ENCODE peak calls at places on chromosomes 2 and 18, in ten cellular contexts. T, J, Z, W, Q, A, X, D, B and G are unnamed samples.
A peak's percentile ranks its signal among the peaks of the same experiment; 100 is the strongest.

GRCh38 chr2:45653584-45653983 is 2.1 kb downstream of the PRKCE start:
- DNase-seq in T (no peak), J (no peak), Z (no peak), W (no peak), Q (no peak), A (peak; percentile 14), X (no peak), D (no peak), B (no peak), G (no peak)

GRCh38 chr2:20351555-20352229 is 1.0 kb upstream of the PUM2 start:
- DNase-seq in T (no peak), J (no peak), Z (no peak), W (no peak), Q (no peak), A (no peak), X (no peak), D (no peak), B (no peak), G (no peak)

GRCh38 chr18:59067873-59068272 is 71.8 kb upstream of the SEC11C start:
- DNase-seq in T (no peak), J (no peak), Z (no peak), W (no peak), Q (no peak), A (no peak), X (no peak), D (no peak), B (no peak), G (no peak)

GRCh38 chr2:129729646-129730045 is 249.8 kb upstream of the RAB6C start:
- DNase-seq in T (no peak), J (no peak), Z (no peak), W (peak; percentile 60), Q (no peak), A (no peak), X (no peak), D (peak; percentile 23), B (no peak), G (no peak)

GRCh38 chr2:9071584-9072124 is 68.2 kb upstream of the MBOAT2 start:
- DNase-seq in T (no peak), J (peak; percentile 32), Z (no peak), W (no peak), Q (no peak), A (no peak), X (no peak), D (no peak), B (no peak), G (no peak)

GRCh38 chr2:143489135-143489534 is 359.9 kb downstream of the ARHGAP15 start:
- DNase-seq in T (no peak), J (peak; percentile 86), Z (no peak), W (no peak), Q (no peak), A (no peak), X (no peak), D (no peak), B (no peak), G (no peak)

GRCh38 chr18:36187826-36188721 is 777 bp downstream of the MOCOS start:
- DNase-seq in T (peak; percentile 54), J (peak; percentile 69), Z (no peak), W (no peak), Q (no peak), A (peak; percentile 13), X (no peak), D (peak; percentile 55), B (peak; percentile 53), G (no peak)

GRCh38 chr2:146246017-146246733 is 1598.7 kb upstream of the ACVR2A start:
- DNase-seq in T (no peak), J (peak; percentile 73), Z (no peak), W (no peak), Q (no peak), A (no peak), X (no peak), D (no peak), B (no peak), G (no peak)

GRCh38 chr2:53970095-53970897 is 497 bp downstream of the PSME4 start:
- DNase-seq in T (peak; percentile 67), J (peak; percentile 55), Z (peak; percentile 51), W (peak; percentile 81), Q (peak; percentile 33), A (peak; percentile 14), X (peak; percentile 41), D (peak; percentile 62), B (peak; percentile 76), G (peak; percentile 69)

GRCh38 chr2:63446658-63447057 is 141.6 kb downstream of the WDPCP start:
- DNase-seq in T (no peak), J (no peak), Z (no peak), W (no peak), Q (no peak), A (no peak), X (no peak), D (no peak), B (no peak), G (no peak)

GRCh38 chr18:7000484-7001096 is 117.0 kb downstream of the LAMA1 start:
- DNase-seq in T (no peak), J (peak; percentile 30), Z (no peak), W (no peak), Q (no peak), A (no peak), X (no peak), D (no peak), B (no peak), G (no peak)

GRCh38 chr2:113080134-113080533 is 12.4 kb downstream of the IL1F10 start:
- DNase-seq in T (peak; percentile 81), J (no peak), Z (no peak), W (peak; percentile 80), Q (no peak), A (peak; percentile 34), X (no peak), D (peak; percentile 58), B (no peak), G (no peak)

GRCh38 chr18:36638224-36638623 is 190.6 kb downstream of the TPGS2 start:
- DNase-seq in T (no peak), J (no peak), Z (no peak), W (no peak), Q (no peak), A (no peak), X (no peak), D (no peak), B (no peak), G (no peak)

GRCh38 chr18:2240311-2240705 is 331.0 kb downstream of the METTL4 start:
- DNase-seq in T (no peak), J (peak; percentile 11), Z (no peak), W (no peak), Q (no peak), A (no peak), X (no peak), D (no peak), B (no peak), G (no peak)